ENCODE peak calls at places on chromosomes 4 and X, in five cellular contexts. T, I, D, Q and E are unnamed samples.

GRCh38 chr4:34271479-34272355 is 1972.6 kb downstream of the ARAP2 start:
- DNase-seq in I (no peak), D (no peak), Q (no peak), T (no peak), E (no peak)

GRCh38 chr4:173288296-173288695 is 45.9 kb downstream of the HMGB2 start:
- DNase-seq in D (peak; percentile 80), T (peak; percentile 68), Q (peak; percentile 74), I (no peak), E (peak; percentile 74)

GRCh38 chr4:142091691-142092182 is 455.4 kb downstream of the IL15 start:
- DNase-seq in Q (no peak), I (no peak), T (no peak), D (peak; percentile 30), E (peak; percentile 81)

GRCh38 chr4:38985363-38986065 is 46.7 kb downstream of the TMEM156 start:
- DNase-seq in D (no peak), I (no peak), Q (no peak), T (no peak), E (no peak)

GRCh38 chr4:173025131-173025530 is 143.5 kb upstream of the GALNT7 start:
- DNase-seq in I (no peak), T (peak; percentile 55), Q (peak; percentile 80), D (peak; percentile 35), E (peak; percentile 91)

GRCh38 chr4:112633477-112634235 is 3.1 kb downstream of the ZGRF1 start:
- DNase-seq in T (no peak), I (no peak), Q (peak; percentile 53), D (no peak), E (peak; percentile 70)

GRCh38 chr4:93228021-93228420 is 600.5 kb upstream of the ATOH1 start:
- DNase-seq in Q (no peak), D (no peak), T (no peak), I (no peak), E (no peak)

GRCh38 chr4:13548984-13549546 is 4.8 kb upstream of the NKX3-2 start:
- DNase-seq in Q (peak; percentile 88), D (peak; percentile 80), T (peak; percentile 81), I (peak; percentile 79), E (peak; percentile 83)

GRCh38 chr4:15976456-15977096 is 13.6 kb upstream of the FGFBP2 start:
- DNase-seq in D (no peak), T (no peak), Q (no peak), I (no peak), E (peak; percentile 28)

GRCh38 chrX:55279832-55280231 is 15.1 kb upstream of the PAGE3 start:
- DNase-seq in T (no peak), Q (no peak), D (no peak), I (no peak), E (no peak)

GRCh38 chr4:2787230-2788100 is 5.4 kb upstream of the SH3BP2 start:
- DNase-seq in Q (no peak), I (peak; percentile 29), D (peak; percentile 55), T (peak; percentile 35), E (no peak)

GRCh38 chr4:104524591-104524990 is 29.9 kb upstream of the CXXC4 start:
- DNase-seq in T (no peak), Q (no peak), I (no peak), D (no peak), E (peak; percentile 0)

GRCh38 chr4:183905081-183905592 is at the start of gene STOX2:
- DNase-seq in Q (peak; percentile 93), I (peak; percentile 78), D (peak; percentile 55), T (peak; percentile 88), E (peak; percentile 28)

GRCh38 chrX:17247144-17247543 is 127.9 kb upstream of the NHS start:
- DNase-seq in I (no peak), Q (no peak), D (no peak), T (no peak), E (peak; percentile 4)

GRCh38 chr4:3414421-3415279 is 27.1 kb upstream of the HGFAC start:
- DNase-seq in I (no peak), T (no peak), Q (no peak), D (no peak), E (no peak)

GRCh38 chr4:38318737-38319455 is 345.1 kb upstream of the KLF3 start:
- DNase-seq in D (peak; percentile 92), T (peak; percentile 89), I (peak; percentile 88), Q (peak; percentile 89), E (peak; percentile 99)

GRCh38 chrX:12898073-12898472 is 8.3 kb upstream of the TLR8 start:
- DNase-seq in D (no peak), T (no peak), I (no peak), Q (no peak), E (no peak)

GRCh38 chr4:155578726-155579385 is 87.8 kb upstream of the GUCY1A1 start:
- DNase-seq in Q (no peak), I (no peak), T (no peak), D (no peak), E (no peak)

GRCh38 chr4:185513489-185514181 is 21.7 kb downstream of the PDLIM3 start:
- DNase-seq in I (no peak), D (no peak), T (no peak), Q (no peak), E (peak; percentile 88)

GRCh38 chr4:106583567-106583966 is 215.0 kb upstream of the GIMD1 start:
- DNase-seq in D (no peak), T (no peak), I (no peak), Q (no peak), E (peak; percentile 98)

GRCh38 chr4:107036602-107037151 is 564 bp upstream of the DKK2 start:
- DNase-seq in I (no peak), D (no peak), T (no peak), Q (no peak), E (no peak)

GRCh38 chrX:120797201-120797938 is 78.3 kb downstream of the CT47B1 start:
- DNase-seq in Q (no peak), D (no peak), T (no peak), I (no peak), E (peak; percentile 28)

GRCh38 chr4:26418107-26418506 is 72.2 kb downstream of the CCKAR start:
- DNase-seq in I (no peak), D (no peak), T (no peak), Q (no peak), E (no peak)

GRCh38 chr4:54064317-54065275 is at the start of gene CHIC2:
- DNase-seq in T (peak; percentile 96), Q (peak; percentile 96), I (peak; percentile 97), D (peak; percentile 95), E (peak; percentile 96)
- TF ChIP-seq CTCF in T (no peak), Q (no peak), I (no peak), D (no peak), E (no peak)

DNA sequence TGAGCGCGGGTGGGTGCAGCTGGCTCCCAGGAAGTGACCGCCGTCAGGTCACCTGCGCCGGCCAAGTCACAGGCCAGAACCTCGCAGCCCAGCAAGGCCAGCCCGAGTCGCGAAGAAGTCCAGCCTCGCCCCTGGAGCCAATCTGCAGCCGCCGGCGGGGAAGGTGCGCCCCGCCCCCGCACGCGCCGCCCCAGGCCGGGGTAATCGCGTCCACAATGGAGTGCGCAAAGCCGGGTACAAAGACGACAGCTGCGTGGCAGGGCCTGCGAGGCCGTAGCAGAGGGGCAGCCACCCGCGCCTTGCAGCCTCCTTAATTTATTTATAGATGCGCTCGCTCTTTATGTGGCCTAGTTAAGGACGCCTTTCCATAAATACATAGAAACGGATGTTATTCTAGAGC is 139.4 kb upstream of the CPEB2 start:
- DNase-seq in T (peak; percentile 47), Q (no peak), I (peak; percentile 23), D (no peak), E (no peak)
- H3K4me3 ChIP-seq in T (no peak overlapping the region), Q (no peak overlapping the region), I (peak overlapping the region; percentile 55), D (peak overlapping the region; percentile 36), E (peak overlapping the region; percentile 48)

GRCh38 chrX:131725001-131725654 is 181.3 kb downstream of the OR13H1 start:
- DNase-seq in D (no peak), T (no peak), Q (no peak), I (no peak), E (no peak)

GRCh38 chrX:131724292-131724691 is 180.4 kb downstream of the OR13H1 start:
- DNase-seq in T (no peak), I (no peak), D (no peak), Q (no peak), E (no peak)

GRCh38 chrX:131727778-131728177 is 183.9 kb downstream of the OR13H1 start:
- DNase-seq in T (no peak), Q (no peak), D (no peak), I (no peak), E (no peak)

GRCh38 chrX:131728295-131729145 is 184.6 kb downstream of the OR13H1 start:
- DNase-seq in I (peak; percentile 55), T (peak; percentile 80), D (no peak), Q (no peak), E (no peak)

DNA sequence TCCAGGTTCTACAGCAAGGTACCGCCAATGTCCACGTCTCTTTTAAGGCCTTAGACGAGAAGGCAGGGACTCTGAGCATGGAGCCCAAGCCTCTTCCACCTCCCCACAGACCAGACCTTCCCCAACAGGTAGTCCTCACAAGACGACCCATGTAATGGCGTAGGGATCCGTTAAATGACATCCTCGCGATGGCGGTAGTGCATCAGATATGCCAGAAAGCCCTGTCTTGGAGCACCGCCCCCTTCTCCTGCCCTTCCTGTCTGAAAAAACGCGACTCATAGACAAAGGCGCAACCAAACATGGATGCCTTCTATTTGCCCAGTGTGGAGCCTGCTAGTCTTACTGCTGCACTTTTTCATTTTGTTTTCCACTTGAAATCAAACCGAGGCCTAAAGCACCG is 185.4 kb downstream of the OR13H1 start:
- DNase-seq in Q (no peak), T (peak; percentile 84), D (no peak), I (peak; percentile 84), E (no peak)
- TF ChIP-seq CTCF in Q (no peak), T (no peak), D (no peak), I (peak; percentile 41), E (no peak)

DNA sequence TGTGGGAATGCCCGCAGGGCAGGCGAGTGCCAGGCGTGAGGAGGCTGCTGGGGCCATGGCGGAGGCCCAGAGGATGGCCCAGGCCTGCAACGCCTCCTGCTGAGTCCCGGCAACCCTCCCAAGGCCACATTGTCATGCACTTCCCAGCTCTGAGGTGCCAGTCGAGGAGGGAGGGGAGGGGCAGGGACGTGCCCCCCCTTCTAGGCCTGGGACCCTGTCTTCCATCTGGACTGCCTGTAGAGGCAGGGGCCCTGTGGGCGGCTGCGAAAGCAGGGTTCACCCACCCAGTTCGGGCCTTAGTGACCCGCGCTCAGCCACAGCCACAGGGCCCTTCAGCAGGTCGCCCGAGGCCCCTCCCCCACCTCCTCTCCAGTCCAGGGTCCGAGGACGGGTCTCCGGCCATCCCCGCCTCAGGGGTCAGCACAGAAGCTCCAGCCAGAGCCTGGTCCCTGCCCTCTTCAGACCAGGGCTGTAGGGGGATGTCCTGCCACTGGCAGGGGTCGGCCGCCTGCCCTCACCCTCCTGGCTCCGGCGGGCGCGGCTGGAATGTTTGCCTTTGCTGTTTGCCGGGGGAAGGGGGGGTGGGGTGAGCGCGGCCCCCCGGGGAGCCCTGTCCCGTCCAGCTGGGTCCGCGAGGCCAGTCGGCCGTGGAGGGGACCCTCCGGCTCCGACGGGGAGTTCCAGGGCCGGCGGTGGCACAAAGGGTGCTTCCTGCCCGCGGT is 26.6 kb upstream of the FGFR3 start:
- DNase-seq in D (no peak), Q (peak; percentile 36), I (no peak), T (no peak), E (no peak)
- H3K4me3 ChIP-seq in D (peak overlapping the region; percentile 42), Q (peak overlapping the region; percentile 37), I (peak overlapping the region; percentile 53), T (peak overlapping the region; percentile 44), E (peak overlapping the region; percentile 40)

GRCh38 chr4:108044951-108045686 is 55.4 kb downstream of the HADH start:
- DNase-seq in D (no peak), T (no peak), I (no peak), Q (no peak), E (no peak)

GRCh38 chr4:108043536-108043935 is 53.8 kb downstream of the HADH start:
- DNase-seq in I (no peak), D (no peak), Q (peak; percentile 12), T (no peak), E (no peak)

GRCh38 chr4:108045687-108046024 is 56.0 kb downstream of the HADH start:
- DNase-seq in I (peak; percentile 34), Q (no peak), T (peak; percentile 75), D (no peak), E (no peak)

GRCh38 chr4:108047199-108047598 is 57.5 kb downstream of the HADH start:
- DNase-seq in T (no peak), Q (no peak), I (no peak), D (no peak), E (no peak)

GRCh38 chr4:108042927-108043326 is 53.2 kb downstream of the HADH start:
- DNase-seq in I (no peak), T (no peak), D (no peak), Q (no peak), E (no peak)
- TF ChIP-seq CTCF in I (no peak), T (no peak), D (no peak), Q (no peak), E (no peak)